ENCODE peak calls at places on chromosome 1, in nine cellular contexts. One of them, this sample, is unnamed. For H3K27me3, the result is how much of the 10 kb centered on the place peaks cover.

GRCh38 chr1:109263597-109264378 is 14.4 kb downstream of the CELSR2 start:
- DNase-seq in bronchial epithelial cell: no peak
- DNase-seq in uterus: peak
- DNase-seq in pancreas: peak
- DNase-seq in AG04450: no peak
- DNase-seq in tibial artery: peak
- DNase-seq in IMR-90: peak
- DNase-seq in adrenal gland: peak
- DNase-seq in BE2C: peak
- DNase-seq in this sample: peak

GRCh38 chr1:24866211-24867063 is 63.6 kb downstream of the RUNX3 start:
- DNase-seq in pancreas: no peak
- DNase-seq in adrenal gland: peak
- DNase-seq in AG04450: no peak
- DNase-seq in IMR-90: no peak
- DNase-seq in uterus: no peak
- DNase-seq in bronchial epithelial cell: no peak
- DNase-seq in tibial artery: peak
- DNase-seq in BE2C: no peak
- DNase-seq in this sample: no peak

GRCh38 chr1:211647666-211648065 is 27.8 kb downstream of the NEK2 start:
- DNase-seq in bronchial epithelial cell: peak
- DNase-seq in AG04450: no peak
- DNase-seq in BE2C: no peak
- DNase-seq in uterus: no peak
- DNase-seq in IMR-90: no peak
- DNase-seq in adrenal gland: no peak
- DNase-seq in tibial artery: peak
- DNase-seq in pancreas: no peak
- DNase-seq in this sample: no peak

GRCh38 chr1:52632732-52633290 is at the start of gene SHISAL2A:
- DNase-seq in pancreas: peak
- DNase-seq in uterus: no peak
- DNase-seq in adrenal gland: peak
- DNase-seq in tibial artery: no peak
- DNase-seq in IMR-90: no peak
- DNase-seq in AG04450: no peak
- DNase-seq in BE2C: peak
- DNase-seq in bronchial epithelial cell: peak
- DNase-seq in this sample: no peak

GRCh38 chr1:160570847-160571246 is 8.4 kb downstream of the CD84 start:
- DNase-seq in tibial artery: no peak
- DNase-seq in AG04450: no peak
- DNase-seq in IMR-90: no peak
- DNase-seq in uterus: no peak
- DNase-seq in bronchial epithelial cell: no peak
- DNase-seq in BE2C: no peak
- DNase-seq in pancreas: no peak
- DNase-seq in adrenal gland: no peak
- DNase-seq in this sample: no peak

GRCh38 chr1:30817548-30817947 is 60.0 kb upstream of the LAPTM5 start:
- DNase-seq in IMR-90: no peak
- DNase-seq in tibial artery: no peak
- DNase-seq in AG04450: no peak
- DNase-seq in BE2C: no peak
- DNase-seq in pancreas: no peak
- DNase-seq in uterus: no peak
- DNase-seq in adrenal gland: no peak
- DNase-seq in bronchial epithelial cell: no peak
- DNase-seq in this sample: no peak

GRCh38 chr1:184241446-184241845 is 145.4 kb upstream of the C1orf21 start:
- DNase-seq in uterus: no peak
- DNase-seq in adrenal gland: no peak
- DNase-seq in IMR-90: no peak
- DNase-seq in AG04450: no peak
- DNase-seq in BE2C: no peak
- DNase-seq in bronchial epithelial cell: no peak
- DNase-seq in pancreas: no peak
- DNase-seq in tibial artery: no peak
- DNase-seq in this sample: no peak

GRCh38 chr1:235628316-235629006 is 21.1 kb downstream of the GNG4 start:
- DNase-seq in bronchial epithelial cell: no peak
- DNase-seq in tibial artery: no peak
- DNase-seq in adrenal gland: no peak
- DNase-seq in AG04450: no peak
- DNase-seq in BE2C: no peak
- DNase-seq in IMR-90: no peak
- DNase-seq in uterus: no peak
- DNase-seq in pancreas: no peak
- DNase-seq in this sample: no peak

GRCh38 chr1:231940116-231940515 is 313.5 kb downstream of the DISC1 start:
- DNase-seq in BE2C: no peak
- DNase-seq in uterus: no peak
- DNase-seq in bronchial epithelial cell: no peak
- DNase-seq in AG04450: no peak
- DNase-seq in tibial artery: no peak
- DNase-seq in IMR-90: no peak
- DNase-seq in adrenal gland: no peak
- DNase-seq in pancreas: no peak
- DNase-seq in this sample: no peak

GRCh38 chr1:231938651-231939050 is 312.1 kb downstream of the DISC1 start:
- DNase-seq in pancreas: no peak
- DNase-seq in IMR-90: peak
- DNase-seq in AG04450: no peak
- DNase-seq in uterus: no peak
- DNase-seq in tibial artery: no peak
- DNase-seq in BE2C: no peak
- DNase-seq in bronchial epithelial cell: no peak
- DNase-seq in adrenal gland: no peak
- DNase-seq in this sample: no peak

GRCh38 chr1:231939118-231939517 is 312.5 kb downstream of the DISC1 start:
- DNase-seq in pancreas: no peak
- DNase-seq in IMR-90: no peak
- DNase-seq in AG04450: no peak
- DNase-seq in tibial artery: no peak
- DNase-seq in uterus: no peak
- DNase-seq in adrenal gland: no peak
- DNase-seq in bronchial epithelial cell: no peak
- DNase-seq in BE2C: no peak
- DNase-seq in this sample: no peak

GRCh38 chr1:231937013-231937754 is 310.6 kb downstream of the DISC1 start:
- DNase-seq in uterus: no peak
- DNase-seq in IMR-90: no peak
- DNase-seq in AG04450: no peak
- DNase-seq in adrenal gland: no peak
- DNase-seq in pancreas: no peak
- DNase-seq in BE2C: peak
- DNase-seq in bronchial epithelial cell: no peak
- DNase-seq in tibial artery: no peak
- DNase-seq in this sample: peak

DNA sequence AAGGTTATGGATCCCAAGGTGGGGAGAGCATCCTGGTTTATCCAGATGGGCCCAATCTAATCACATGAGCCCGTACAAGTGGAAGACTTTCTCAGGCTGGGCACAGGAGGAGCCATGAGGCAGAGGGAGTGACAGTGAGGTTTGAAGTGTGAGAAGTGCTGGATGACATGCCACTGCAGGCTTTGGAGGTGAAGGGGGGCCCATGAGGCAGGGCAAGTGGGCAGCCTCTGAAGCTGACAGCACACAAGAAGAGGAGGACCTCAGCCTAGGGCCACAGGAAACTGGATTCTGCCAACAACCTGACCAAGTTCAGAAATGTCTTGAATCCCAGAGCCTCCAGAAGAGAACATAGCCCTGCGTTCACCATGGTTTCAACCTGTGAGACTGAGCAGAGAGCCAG is 311.6 kb downstream of the DISC1 start:
- DNase-seq in uterus: no peak
- DNase-seq in BE2C: no peak
- DNase-seq in pancreas: no peak
- DNase-seq in IMR-90: no peak
- DNase-seq in AG04450: no peak
- DNase-seq in tibial artery: no peak
- DNase-seq in adrenal gland: no peak
- DNase-seq in bronchial epithelial cell: no peak
- DNase-seq in this sample: no peak
- H3K27me3 ChIP-seq in uterus: under half
- H3K27me3 ChIP-seq in BE2C: under half
- H3K27me3 ChIP-seq in pancreas: under half
- H3K27me3 ChIP-seq in IMR-90: under half
- H3K27me3 ChIP-seq in AG04450: under half
- H3K27me3 ChIP-seq in tibial artery: under half
- H3K27me3 ChIP-seq in adrenal gland: under half
- H3K27me3 ChIP-seq in bronchial epithelial cell: under half
- H3K27me3 ChIP-seq in this sample: under half

DNA sequence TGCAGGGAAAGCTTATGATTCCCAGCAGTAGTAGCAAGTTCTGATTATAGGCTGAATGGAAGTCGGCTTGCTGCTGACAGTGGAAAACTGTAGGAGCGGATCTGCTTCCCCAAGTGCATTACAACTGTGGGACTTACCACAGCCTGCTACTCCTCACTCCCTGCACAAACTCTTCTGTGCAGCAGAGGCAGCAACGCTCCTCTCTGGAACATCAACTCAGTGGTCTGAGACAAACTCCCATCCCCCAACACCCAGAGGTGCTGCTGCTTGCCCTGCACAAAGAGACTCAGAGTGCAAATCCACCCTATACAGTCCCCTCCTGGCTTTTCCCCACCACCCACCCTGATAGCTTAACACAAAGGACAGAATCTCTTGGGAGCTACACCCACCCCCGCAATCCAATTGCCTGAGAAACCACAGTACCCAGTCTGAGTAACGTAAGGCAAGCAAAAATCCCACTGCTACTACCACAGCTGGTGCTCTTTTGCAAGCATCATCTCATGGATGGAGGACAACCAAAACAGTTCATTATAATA is 1455.2 kb downstream of the AMY1C start:
- DNase-seq in tibial artery: no peak
- DNase-seq in bronchial epithelial cell: no peak
- DNase-seq in AG04450: no peak
- DNase-seq in uterus: no peak
- DNase-seq in IMR-90: no peak
- DNase-seq in pancreas: no peak
- DNase-seq in adrenal gland: no peak
- DNase-seq in BE2C: no peak
- DNase-seq in this sample: no peak
- TF ChIP-seq CTCF in tibial artery: no peak
- TF ChIP-seq CTCF in bronchial epithelial cell: no peak
- TF ChIP-seq CTCF in AG04450: no peak
- TF ChIP-seq CTCF in uterus: no peak
- TF ChIP-seq CTCF in IMR-90: no peak
- TF ChIP-seq CTCF in pancreas: no peak
- TF ChIP-seq CTCF in adrenal gland: no peak
- TF ChIP-seq CTCF in BE2C: no peak
- TF ChIP-seq CTCF in this sample: no peak

GRCh38 chr1:204752688-204753040 is 67.1 kb upstream of the LRRN2 start:
- DNase-seq in pancreas: no peak
- DNase-seq in AG04450: no peak
- DNase-seq in bronchial epithelial cell: no peak
- DNase-seq in BE2C: no peak
- DNase-seq in IMR-90: no peak
- DNase-seq in adrenal gland: no peak
- DNase-seq in tibial artery: no peak
- DNase-seq in uterus: no peak
- DNase-seq in this sample: no peak

GRCh38 chr1:204751480-204751879 is 65.9 kb upstream of the LRRN2 start:
- DNase-seq in adrenal gland: no peak
- DNase-seq in uterus: no peak
- DNase-seq in BE2C: no peak
- DNase-seq in bronchial epithelial cell: no peak
- DNase-seq in IMR-90: no peak
- DNase-seq in tibial artery: no peak
- DNase-seq in AG04450: no peak
- DNase-seq in pancreas: no peak
- DNase-seq in this sample: no peak

GRCh38 chr1:204756349-204756748 is 70.8 kb upstream of the LRRN2 start:
- DNase-seq in uterus: no peak
- DNase-seq in BE2C: no peak
- DNase-seq in adrenal gland: no peak
- DNase-seq in AG04450: no peak
- DNase-seq in tibial artery: no peak
- DNase-seq in bronchial epithelial cell: no peak
- DNase-seq in IMR-90: no peak
- DNase-seq in pancreas: no peak
- DNase-seq in this sample: no peak

GRCh38 chr1:204754821-204755220 is 69.3 kb upstream of the LRRN2 start:
- DNase-seq in IMR-90: no peak
- DNase-seq in uterus: no peak
- DNase-seq in AG04450: no peak
- DNase-seq in tibial artery: no peak
- DNase-seq in adrenal gland: no peak
- DNase-seq in BE2C: no peak
- DNase-seq in bronchial epithelial cell: no peak
- DNase-seq in pancreas: no peak
- DNase-seq in this sample: no peak

DNA sequence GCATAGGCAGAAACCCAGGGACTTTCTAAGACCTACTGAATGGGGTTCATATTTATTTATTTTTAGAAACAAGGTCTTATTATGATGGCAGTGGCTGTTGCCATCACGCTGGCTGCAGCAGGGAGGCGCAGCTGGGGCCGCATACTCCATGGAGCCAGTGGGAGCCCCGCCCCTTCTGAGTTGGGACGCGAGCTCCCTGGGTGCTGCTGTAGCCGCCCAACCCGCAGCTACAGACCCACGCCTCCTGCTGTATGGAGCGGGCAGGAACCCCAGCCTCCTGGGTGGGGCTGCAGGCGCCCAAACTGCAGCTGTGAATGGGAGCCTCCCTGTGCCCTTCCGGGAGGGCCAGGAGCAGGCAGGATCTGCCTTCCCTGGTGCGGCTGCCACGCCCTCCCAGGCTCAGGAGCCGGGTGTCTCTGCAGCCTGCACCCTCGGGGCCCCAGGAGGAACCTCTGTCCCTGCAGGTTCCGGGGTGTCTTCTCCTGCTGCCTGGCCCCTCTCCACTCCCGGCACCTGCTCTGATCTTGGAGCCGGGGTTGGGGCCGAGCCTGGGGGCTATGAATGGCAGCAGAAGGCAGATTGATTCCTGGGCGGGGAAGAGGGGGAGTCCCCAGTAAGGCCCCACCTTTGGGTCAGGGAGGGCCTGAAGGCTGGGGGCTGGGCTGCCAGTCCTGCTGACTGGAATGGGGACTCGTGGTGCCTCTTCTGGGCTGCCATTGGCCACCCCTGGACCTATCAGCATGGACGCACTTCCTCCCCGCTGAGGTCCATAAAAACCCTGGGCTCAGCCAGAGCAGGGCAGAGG is 66.5 kb upstream of the LRRN2 start:
- DNase-seq in BE2C: no peak
- DNase-seq in AG04450: no peak
- DNase-seq in uterus: no peak
- DNase-seq in pancreas: no peak
- DNase-seq in adrenal gland: no peak
- DNase-seq in tibial artery: no peak
- DNase-seq in IMR-90: no peak
- DNase-seq in bronchial epithelial cell: no peak
- DNase-seq in this sample: peak
- H3K27me3 ChIP-seq in BE2C: under half
- H3K27me3 ChIP-seq in AG04450: under half
- H3K27me3 ChIP-seq in uterus: under half
- H3K27me3 ChIP-seq in pancreas: under half
- H3K27me3 ChIP-seq in adrenal gland: under half
- H3K27me3 ChIP-seq in tibial artery: under half
- H3K27me3 ChIP-seq in IMR-90: under half
- H3K27me3 ChIP-seq in bronchial epithelial cell: under half
- H3K27me3 ChIP-seq in this sample: under half

DNA sequence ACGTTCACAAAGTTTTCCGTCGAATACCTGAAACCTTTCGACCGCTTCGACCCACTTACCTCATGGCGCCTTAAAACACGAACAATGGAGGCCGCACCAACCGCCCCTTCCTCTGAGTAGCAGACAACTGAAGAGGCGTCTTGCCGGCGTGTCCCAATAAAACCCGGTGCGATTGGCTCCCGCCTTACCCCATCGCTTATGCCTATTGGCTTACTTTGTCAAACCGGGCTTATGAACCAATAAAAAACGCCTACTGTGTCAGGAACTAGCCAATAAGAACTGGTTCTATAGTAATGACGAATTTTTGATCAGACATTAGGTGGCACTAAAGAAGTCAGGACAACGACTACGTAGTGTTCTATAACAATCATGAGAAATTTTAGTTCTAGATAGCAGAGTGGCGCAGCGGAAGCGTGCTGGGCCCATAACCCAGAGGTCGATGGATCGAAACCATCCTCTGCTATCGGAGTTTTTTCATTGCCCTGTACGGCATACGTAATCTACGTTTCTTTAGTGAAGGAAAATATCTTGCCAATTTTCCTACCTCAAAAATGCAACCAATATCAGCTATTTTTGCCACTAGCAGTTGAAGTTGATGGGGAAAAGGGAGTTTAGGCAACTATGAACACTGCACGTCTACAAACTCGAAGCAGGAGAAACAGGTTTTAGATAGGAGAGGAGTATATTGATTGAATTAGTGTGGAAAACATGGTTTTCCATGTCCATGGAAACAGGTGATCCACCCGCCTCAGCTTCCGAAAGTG is at the start of gene ILF2:
- DNase-seq in tibial artery: peak
- DNase-seq in BE2C: peak
- DNase-seq in bronchial epithelial cell: peak
- DNase-seq in IMR-90: peak
- DNase-seq in pancreas: peak
- DNase-seq in AG04450: peak
- DNase-seq in uterus: peak
- DNase-seq in adrenal gland: peak
- DNase-seq in this sample: peak
- TF ChIP-seq CTCF in tibial artery: peak
- TF ChIP-seq CTCF in BE2C: peak
- TF ChIP-seq CTCF in bronchial epithelial cell: peak
- TF ChIP-seq CTCF in IMR-90: peak
- TF ChIP-seq CTCF in pancreas: no peak
- TF ChIP-seq CTCF in AG04450: peak
- TF ChIP-seq CTCF in uterus: no peak
- TF ChIP-seq CTCF in adrenal gland: no peak
- TF ChIP-seq CTCF in this sample: peak